ENCODE peak calls at places on chromosomes 4 and X, in eight cellular contexts. U is substantia nigra; A is naive thymus-derived CD4-positive, alpha-beta T cell; I is gastrocnemius medialis; X is neural progenitor cell; P is breast epithelium; F is left lung; S is transverse colon. K is an unnamed sample.

GRCh38 chr4:74671074-74671698 is 123.1 kb downstream of the BTC start:
- DNase-seq in F (no peak), U (no peak), X (peak; percentile 68), I (no peak), S (peak; percentile 61), P (no peak), A (peak; percentile 61), K (peak; percentile 5)

GRCh38 chrX:68889244-68889643 is 60.4 kb downstream of the EFNB1 start:
- DNase-seq in I (no peak), U (no peak), P (no peak), X (no peak), S (no peak), A (no peak), F (no peak), K (no peak)

GRCh38 chrX:134741801-134742200 is 83.5 kb upstream of the PLAC1 start:
- DNase-seq in F (no peak), P (no peak), A (no peak), I (no peak), X (no peak), U (no peak), S (no peak), K (no peak)

GRCh38 chr4:183887351-183887750 is 17.8 kb upstream of the STOX2 start:
- DNase-seq in F (no peak), X (peak; percentile 62), U (no peak), P (no peak), S (no peak), A (no peak), I (no peak), K (no peak)

GRCh38 chr4:114108869-114109268 is 129.4 kb upstream of the ARSJ start:
- DNase-seq in U (no peak), X (no peak), A (no peak), I (no peak), S (no peak), F (no peak), P (no peak), K (no peak)

GRCh38 chr4:163693211-163693610 is 198.7 kb downstream of the TMA16 start:
- DNase-seq in X (no peak), U (no peak), A (no peak), F (no peak), S (no peak), P (no peak), I (no peak), K (no peak)

GRCh38 chr4:150056569-150056968 is 21.7 kb upstream of the DCLK2 start:
- DNase-seq in I (no peak), U (no peak), F (no peak), X (no peak), S (no peak), P (no peak), A (no peak), K (no peak)

GRCh38 chrX:46044486-46044885 is 500.7 kb downstream of the ZNF674 start:
- DNase-seq in S (no peak), I (no peak), P (no peak), X (no peak), A (no peak), U (no peak), F (no peak), K (no peak)

GRCh38 chr4:14262221-14262620 is 634.7 kb upstream of the BOD1L1 start:
- DNase-seq in S (no peak), A (no peak), F (no peak), U (no peak), I (no peak), X (no peak), P (no peak), K (no peak)

GRCh38 chrX:9899640-9900075 is 67.5 kb upstream of the CLDN34 start:
- DNase-seq in A (no peak), X (peak; percentile 13), I (no peak), P (no peak), U (peak; percentile 72), S (no peak), F (no peak), K (no peak)

GRCh38 chr4:74635074-74635473 is 159.2 kb downstream of the BTC start:
- DNase-seq in F (no peak), A (no peak), S (no peak), U (no peak), I (no peak), P (no peak), X (no peak), K (no peak)

GRCh38 chr4:138910914-138911336 is 104.7 kb upstream of the NOCT start:
- DNase-seq in S (peak; percentile 75), F (peak; percentile 74), U (peak; percentile 81), A (no peak), I (peak; percentile 22), X (peak; percentile 92), P (peak; percentile 90), K (no peak)

GRCh38 chr4:125739760-125740159 is 425.0 kb downstream of the FAT4 start:
- DNase-seq in X (no peak), P (no peak), S (no peak), F (no peak), I (no peak), U (no peak), A (no peak), K (no peak)

GRCh38 chr4:94621491-94622080 is 136.2 kb upstream of the BMPR1B start:
- DNase-seq in S (no peak), P (no peak), A (peak; percentile 35), I (no peak), X (peak; percentile 64), F (no peak), U (no peak), K (no peak)

GRCh38 chrX:44876076-44876475 is 3.1 kb downstream of the KDM6A start:
- DNase-seq in F (no peak), S (no peak), U (no peak), P (no peak), I (no peak), X (no peak), A (no peak), K (no peak)

GRCh38 chr4:84994280-84994679 is 27.8 kb upstream of the WDFY3 start:
- DNase-seq in A (no peak), I (no peak), S (no peak), P (no peak), F (no peak), U (no peak), X (peak; percentile 9), K (no peak)

GRCh38 chr4:26163425-26164362 is 157.1 kb upstream of the RBPJ start:
- DNase-seq in X (no peak), S (no peak), U (no peak), I (no peak), F (no peak), P (no peak), A (no peak), K (no peak)
- H3K27ac ChIP-seq in X (no peak overlapping the region), S (no peak overlapping the region), U (no peak overlapping the region), I (no peak overlapping the region), F (no peak overlapping the region), P (no peak overlapping the region), A (no peak overlapping the region), K (no peak overlapping the region)

DNA sequence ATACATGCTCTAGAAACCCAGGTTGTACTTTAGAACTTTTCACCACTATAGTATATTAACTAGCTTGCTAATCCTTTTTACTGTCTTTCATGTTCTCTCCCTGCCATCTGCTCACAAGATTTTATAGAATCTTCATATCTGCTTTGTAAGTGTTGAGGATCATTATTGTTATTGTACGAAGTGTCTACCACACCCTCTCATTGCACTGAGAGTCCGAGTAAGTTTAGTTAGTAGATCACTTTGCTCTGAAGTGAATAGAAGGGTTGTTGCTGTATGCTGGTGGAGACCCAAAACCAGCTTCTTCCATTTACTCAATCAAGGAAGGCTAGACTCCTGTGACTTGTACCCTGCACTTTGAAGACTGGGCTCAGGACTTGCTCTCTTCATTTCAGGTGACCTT is 17.1 kb downstream of the GAB1 start:
- DNase-seq in U (no peak), S (no peak), I (no peak), F (no peak), A (no peak), X (no peak), P (no peak), K (no peak)
- H3K27ac ChIP-seq in U (no peak overlapping the region), S (peak overlapping the region; percentile 75), I (no peak overlapping the region), F (no peak overlapping the region), A (no peak overlapping the region), X (no peak overlapping the region), P (no peak overlapping the region), K (no peak overlapping the region)

GRCh38 chr4:17510582-17510981 is 1.3 kb downstream of the QDPR start:
- DNase-seq in P (no peak), U (no peak), A (no peak), I (no peak), X (no peak), S (no peak), F (no peak), K (no peak)
- H3K27ac ChIP-seq in P (no peak overlapping the region), U (peak overlapping the region; percentile 98), A (no peak overlapping the region), I (peak overlapping the region; percentile 74), X (no peak overlapping the region), S (no peak overlapping the region), F (no peak overlapping the region), K (no peak overlapping the region)

GRCh38 chr4:111618908-111619307 is 526.3 kb upstream of the FAM241A start:
- DNase-seq in I (no peak), X (no peak), U (no peak), F (no peak), P (no peak), S (no peak), A (no peak), K (no peak)
- H3K27ac ChIP-seq in I (no peak overlapping the region), X (no peak overlapping the region), U (no peak overlapping the region), F (no peak overlapping the region), P (no peak overlapping the region), S (no peak overlapping the region), A (no peak overlapping the region), K (no peak overlapping the region)

GRCh38 chr4:170051402-170051801 is 25.2 kb upstream of the MFAP3L start:
- DNase-seq in P (no peak), S (no peak), X (peak; percentile 4), I (no peak), F (no peak), A (no peak), U (no peak), K (no peak)

GRCh38 chr4:170047774-170048354 is 21.7 kb upstream of the MFAP3L start:
- DNase-seq in P (peak; percentile 57), F (no peak), I (no peak), X (peak; percentile 77), A (peak; percentile 68), S (peak; percentile 50), U (peak; percentile 15), K (no peak)

GRCh38 chr4:170052919-170053318 is 26.7 kb upstream of the MFAP3L start:
- DNase-seq in P (no peak), A (no peak), F (no peak), I (no peak), U (no peak), X (no peak), S (no peak), K (no peak)

DNA sequence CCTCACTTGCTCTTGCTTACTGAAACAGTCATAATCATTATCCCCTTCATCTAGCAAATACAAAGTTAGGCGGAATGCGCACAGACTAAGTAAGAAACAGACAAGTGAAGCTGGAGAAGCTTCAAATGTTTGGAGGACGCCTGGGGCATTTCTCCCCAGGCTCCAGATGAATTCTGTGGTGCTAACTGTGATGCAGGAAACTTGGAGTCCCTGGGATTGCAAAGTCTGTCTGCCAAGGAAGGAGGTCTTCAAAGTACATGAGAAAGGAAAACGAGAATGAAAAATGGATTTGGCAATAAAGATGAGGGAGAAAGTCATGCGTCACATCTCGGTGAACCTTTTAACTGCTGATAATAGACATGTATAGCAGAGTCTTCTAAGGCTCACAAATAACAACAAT is 23.6 kb upstream of the MFAP3L start:
- DNase-seq in F (no peak), I (no peak), S (no peak), U (no peak), A (no peak), X (no peak), P (no peak), K (no peak)
- H3K27ac ChIP-seq in F (no peak overlapping the region), I (no peak overlapping the region), S (no peak overlapping the region), U (no peak overlapping the region), A (no peak overlapping the region), X (no peak overlapping the region), P (no peak overlapping the region), K (no peak overlapping the region)

GRCh38 chr4:8260656-8261111 is 8.9 kb upstream of the HTRA3 start:
- DNase-seq in X (no peak), I (no peak), P (no peak), F (no peak), A (no peak), S (peak; percentile 39), U (no peak), K (no peak)
- H3K27ac ChIP-seq in X (no peak overlapping the region), I (peak overlapping the region; percentile 33), P (peak overlapping the region; percentile 36), F (no peak overlapping the region), A (no peak overlapping the region), S (peak overlapping the region; percentile 67), U (no peak overlapping the region), K (no peak overlapping the region)

K was measured in effector memory CD4-positive, alpha-beta T cell.